ENCODE peak calls at places on chromosomes 7 and 10, in seven cellular contexts. A, U, W, N, H, E and T are unnamed samples. For H3K27me3, the result is how much of the 10 kb centered on the place peaks cover.

GRCh38 chr7:12322287-12322902 is 81.3 kb downstream of the VWDE start:
- DNase-seq in W (no peak), N (no peak), H (no peak), A (no peak), E (no peak), U (peak), T (no peak)

GRCh38 chr10:132974249-132974796 is 32.0 kb upstream of the CFAP46 start:
- DNase-seq in A (peak), W (no peak), H (no peak), U (no peak), N (no peak), E (no peak), T (peak)

GRCh38 chr10:43606323-43607198 is at the start of gene ZNF485:
- DNase-seq in N (peak), E (peak), U (peak), H (peak), A (peak), W (peak), T (peak)

GRCh38 chr7:33186187-33186586 is 56.8 kb downstream of the BBS9 start:
- DNase-seq in H (peak), W (no peak), A (no peak), U (peak), E (no peak), N (peak), T (peak)

GRCh38 chr7:36487756-36488336 is 98.2 kb downstream of the ANLN start:
- DNase-seq in N (peak), U (peak), W (no peak), E (peak), A (no peak), H (peak), T (peak)

GRCh38 chr7:148436571-148436970 is 154.0 kb upstream of the C7orf33 start:
- DNase-seq in W (no peak), H (no peak), N (no peak), E (no peak), A (no peak), U (no peak), T (no peak)

GRCh38 chr7:73906874-73907273 is 45.9 kb downstream of the TMEM270 start:
- DNase-seq in N (no peak), W (no peak), A (peak), U (no peak), H (no peak), E (no peak), T (peak)

GRCh38 chr10:43199684-43200537 is 61.7 kb downstream of the CSGALNACT2 start:
- DNase-seq in H (no peak), W (no peak), N (no peak), A (peak), E (no peak), U (no peak), T (peak)

GRCh38 chr7:99122762-99123161 is 21.1 kb downstream of the SMURF1 start:
- DNase-seq in H (no peak), A (no peak), U (no peak), E (no peak), N (no peak), W (no peak), T (no peak)

GRCh38 chr10:77505431-77506334 is 131.9 kb downstream of the KCNMA1 start:
- DNase-seq in H (no peak), W (no peak), N (no peak), E (peak), U (peak), A (no peak), T (no peak)

GRCh38 chr7:21480693-21481403 is 53.0 kb downstream of the SP4 start:
- DNase-seq in H (no peak), U (no peak), W (no peak), N (no peak), E (no peak), A (no peak), T (no peak)

GRCh38 chr10:3635697-3636096 is 149.3 kb downstream of the KLF6 start:
- DNase-seq in U (no peak), A (no peak), H (no peak), N (no peak), E (no peak), W (no peak), T (no peak)

GRCh38 chr7:132398253-132398913 is 177.9 kb downstream of the PLXNA4 start:
- DNase-seq in H (peak), A (peak), W (no peak), N (no peak), E (no peak), U (no peak), T (no peak)

GRCh38 chr10:99926925-99927718 is 82.6 kb downstream of the DNMBP start:
- DNase-seq in E (no peak), N (no peak), A (no peak), W (no peak), U (peak), H (peak), T (no peak)

GRCh38 chr7:6395898-6396582 is 51.7 kb downstream of the DAGLB start:
- DNase-seq in W (no peak), A (peak), E (no peak), H (peak), U (no peak), N (no peak), T (no peak)

GRCh38 chr10:4069491-4069890 is 284.5 kb upstream of the KLF6 start:
- DNase-seq in U (peak), A (no peak), N (no peak), H (no peak), E (no peak), W (no peak), T (no peak)

GRCh38 chr7:91685544-91685943 is 195.0 kb downstream of the MTERF1 start:
- DNase-seq in A (no peak), N (no peak), H (no peak), U (peak), E (no peak), W (no peak), T (no peak)

GRCh38 chr10:132263866-132264265 is 43.9 kb downstream of the STK32C start:
- DNase-seq in N (no peak), U (no peak), H (no peak), W (no peak), E (no peak), A (peak), T (no peak)

GRCh38 chr10:119429771-119430170 is 112.7 kb downstream of the RGS10 start:
- DNase-seq in H (no peak), N (no peak), E (no peak), A (no peak), W (no peak), U (no peak), T (no peak)

GRCh38 chr10:132724436-132724835 is 61.5 kb downstream of the NKX6-2 start:
- DNase-seq in H (no peak), W (no peak), A (no peak), E (peak), N (no peak), U (peak), T (no peak)

GRCh38 chr10:69789164-69789576 is 12.5 kb upstream of the COL13A1 start:
- DNase-seq in A (peak), H (no peak), E (peak), N (no peak), W (no peak), U (peak), T (no peak)

GRCh38 chr7:94241402-94241925 is 153.2 kb upstream of the COL1A2 start:
- DNase-seq in A (no peak), N (no peak), H (no peak), E (no peak), U (no peak), W (no peak), T (no peak)

GRCh38 chr10:91820144-91820543 is 21.9 kb downstream of the TNKS2 start:
- DNase-seq in E (no peak), W (no peak), N (no peak), H (no peak), U (no peak), A (no peak), T (peak)

GRCh38 chr7:90688826-90689225 is 92.7 kb downstream of the CDK14 start:
- DNase-seq in W (no peak), E (no peak), H (peak), A (no peak), U (no peak), N (peak), T (peak)

GRCh38 chr7:135159359-135160087 is 11.0 kb downstream of the CYREN start:
- DNase-seq in U (peak), W (no peak), A (no peak), H (no peak), N (no peak), E (no peak), T (peak)

DNA sequence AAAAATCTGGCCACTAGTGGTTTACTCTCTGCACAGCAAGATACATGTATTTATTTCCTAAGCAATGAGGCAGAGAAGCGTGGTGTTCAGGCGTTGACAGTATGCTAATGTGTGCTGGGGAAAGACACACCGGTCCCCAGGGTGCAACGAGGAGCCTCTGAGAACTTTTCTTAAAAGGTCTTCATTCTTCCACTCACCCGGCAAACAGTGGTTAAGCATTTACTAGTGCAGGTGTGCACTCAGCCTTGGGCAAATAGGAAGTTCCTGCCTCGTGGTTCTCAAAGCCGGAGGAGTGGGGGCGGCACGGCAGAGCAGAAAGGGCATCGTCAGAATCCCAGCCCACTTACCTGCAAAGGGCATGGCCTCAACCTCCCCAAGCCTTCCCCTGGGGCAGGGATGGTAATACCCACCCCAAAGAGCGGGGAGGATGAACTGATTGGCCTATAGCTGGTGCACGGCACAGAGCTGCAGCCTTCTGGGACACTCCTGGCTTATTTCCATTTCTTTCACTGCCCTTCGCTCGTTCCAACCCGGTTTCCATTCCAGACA is 184.3 kb upstream of the CTBP2 start:
- DNase-seq in U (no peak), W (no peak), E (no peak), H (no peak), N (no peak), A (no peak), T (peak)
- H3K4me3 ChIP-seq in U (no peak), W (peak), E (no peak), H (no peak), N (no peak), A (no peak), T (no peak)

DNA sequence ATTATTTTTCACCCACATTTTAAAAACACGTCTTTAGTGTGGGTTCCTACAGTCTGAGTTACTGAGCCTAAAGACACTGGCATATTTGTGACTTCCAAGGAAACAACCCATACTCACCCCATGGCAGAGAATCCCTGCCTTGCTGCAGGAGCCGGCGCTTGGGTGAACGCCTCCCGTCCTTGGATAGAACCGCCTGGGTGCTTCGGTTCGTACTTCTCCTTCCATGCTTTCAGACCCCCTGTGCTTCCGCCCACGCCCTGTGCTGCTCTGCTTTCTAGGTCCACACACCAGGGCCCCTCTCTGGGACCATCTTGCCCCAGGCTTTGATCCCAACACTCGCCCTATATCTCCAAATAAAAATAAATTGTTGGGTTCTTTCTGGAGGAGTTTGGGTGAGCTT is 125.8 kb downstream of the PTPRN2 start:
- DNase-seq in N (no peak), U (no peak), W (no peak), H (no peak), E (no peak), A (peak), T (no peak)
- H3K27me3 ChIP-seq in N (under half), U (under half), W (under half), H (under half), E (under half), A (under half), T (under half)

GRCh38 chr7:24601600-24601999 is 28.3 kb downstream of the PALS2 start:
- DNase-seq in N (no peak), W (no peak), A (no peak), E (no peak), U (no peak), H (no peak), T (no peak)

GRCh38 chr7:24591152-24591551 is 17.9 kb downstream of the PALS2 start:
- DNase-seq in U (no peak), A (no peak), W (no peak), H (no peak), N (peak), E (no peak), T (no peak)

GRCh38 chr7:24597014-24597413 is 23.8 kb downstream of the PALS2 start:
- DNase-seq in U (no peak), E (no peak), W (no peak), A (no peak), H (no peak), N (no peak), T (no peak)

DNA sequence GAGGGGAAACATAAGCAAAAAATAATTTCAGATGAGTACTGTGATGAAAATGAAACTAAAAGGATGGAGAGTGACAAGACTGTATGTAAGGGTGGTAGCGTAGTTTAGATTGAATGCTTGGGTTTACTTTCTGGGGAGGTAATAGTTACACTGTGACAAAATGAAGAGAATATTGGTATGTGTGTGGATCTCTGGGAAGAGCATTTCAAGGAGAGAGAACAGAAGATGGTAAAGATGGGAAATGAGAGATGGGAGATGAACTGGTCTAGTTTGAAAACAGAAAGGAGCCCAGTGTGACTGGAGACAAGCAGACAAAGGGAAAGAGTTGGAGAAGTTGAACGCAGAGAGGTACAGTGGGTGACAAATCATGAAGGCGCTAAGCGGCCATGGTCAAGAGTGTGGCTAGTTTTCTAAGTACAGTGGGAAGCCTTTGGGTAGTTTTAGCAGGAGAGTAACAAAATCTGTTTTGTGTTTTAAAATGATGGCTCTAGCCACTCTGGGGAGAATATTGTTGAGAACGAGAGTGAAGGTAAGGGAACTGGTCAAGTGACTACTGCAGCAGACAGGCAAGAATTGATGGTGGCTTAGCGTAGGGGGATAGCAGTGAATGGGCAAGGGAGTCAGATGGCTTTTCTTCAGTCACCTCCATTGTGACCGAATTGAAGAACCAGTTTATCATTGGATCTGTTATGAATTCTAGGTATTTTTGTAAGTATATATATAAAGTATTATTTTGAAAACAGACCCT is 22.6 kb downstream of the PALS2 start:
- DNase-seq in H (no peak), A (no peak), W (no peak), U (no peak), E (no peak), N (no peak), T (no peak)
- H3K4me3 ChIP-seq in H (no peak), A (no peak), W (no peak), U (no peak), E (no peak), N (no peak), T (no peak)

DNA sequence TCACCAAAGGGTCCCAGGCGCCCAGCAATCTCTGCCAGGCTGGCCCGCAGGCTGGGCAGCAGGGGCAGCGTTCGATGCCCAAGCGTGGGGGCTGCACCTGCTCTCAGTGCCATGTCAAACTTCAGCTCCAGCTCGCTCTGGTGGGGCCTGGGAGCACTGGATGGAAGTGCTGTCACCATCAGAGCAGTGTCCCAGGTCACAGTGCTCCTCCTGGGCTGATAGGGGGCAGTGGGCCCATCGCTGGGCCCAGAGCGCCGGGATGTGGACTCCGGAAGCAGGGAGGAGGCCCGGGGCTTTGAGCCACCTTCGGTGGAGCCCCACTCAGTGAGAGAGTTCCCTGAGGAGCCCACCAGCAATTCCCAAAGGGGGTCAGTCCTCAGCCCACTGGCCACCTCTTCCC is 2.2 kb downstream of the PRRT4 start:
- DNase-seq in H (no peak), E (no peak), U (no peak), W (no peak), A (no peak), N (no peak), T (peak)
- H3K27me3 ChIP-seq in H (under half), E (half or more), U (under half), W (under half), A (half or more), N (half or more), T (half or more)

DNA sequence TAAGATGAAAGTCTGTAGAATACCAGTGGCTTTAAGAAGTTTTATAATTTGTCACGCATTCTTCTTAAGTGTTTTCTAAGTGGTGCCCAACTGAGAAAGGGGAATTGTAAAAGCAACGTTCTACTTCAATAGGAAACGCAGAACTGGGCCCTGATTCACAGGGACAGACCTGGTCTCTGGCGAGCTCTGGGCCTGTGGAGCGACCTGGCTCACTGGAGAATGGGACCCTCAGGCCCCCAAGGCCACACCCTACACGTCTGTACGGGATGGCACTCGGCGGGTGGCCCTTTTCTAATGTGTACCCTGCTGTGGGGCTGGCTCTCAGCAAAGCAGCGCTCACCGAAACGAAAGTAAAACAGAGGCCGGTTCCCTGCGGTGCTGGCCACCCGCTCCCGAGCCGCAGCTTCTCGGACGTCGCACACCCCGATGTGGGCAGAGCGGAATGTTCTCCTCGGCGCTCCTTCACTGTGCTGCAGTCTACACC is 205.0 kb downstream of the DIP2C start:
- DNase-seq in E (peak), N (peak), H (peak), U (peak), A (peak), W (no peak), T (peak)
- H3K4me3 ChIP-seq in E (peak), N (no peak), H (no peak), U (peak), A (peak), W (peak), T (no peak)

DNA sequence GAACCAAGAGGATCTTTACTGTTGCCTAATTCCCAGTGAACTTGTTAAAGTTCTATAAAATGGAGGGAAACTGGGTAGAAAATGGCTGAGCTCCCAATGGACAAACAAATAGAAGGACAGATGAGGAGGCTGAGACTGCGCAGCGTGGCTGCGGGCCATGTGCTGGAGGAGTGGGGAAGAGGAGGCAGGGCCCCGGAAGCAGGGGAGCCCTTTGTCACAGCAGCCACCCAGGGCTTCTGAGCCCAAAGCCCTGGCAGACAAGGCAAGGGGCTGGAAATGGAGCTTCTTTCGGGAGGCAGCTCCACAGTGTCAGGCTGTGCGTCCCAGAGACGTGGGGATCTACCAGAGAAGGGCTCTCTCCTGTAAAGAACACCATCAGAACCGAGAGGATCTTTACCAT is 13.8 kb upstream of the CNPY1 start:
- DNase-seq in A (peak), H (no peak), W (no peak), E (no peak), N (no peak), U (no peak), T (no peak)
- H3K27me3 ChIP-seq in A (under half), H (under half), W (under half), E (under half), N (under half), U (under half), T (under half)

DNA sequence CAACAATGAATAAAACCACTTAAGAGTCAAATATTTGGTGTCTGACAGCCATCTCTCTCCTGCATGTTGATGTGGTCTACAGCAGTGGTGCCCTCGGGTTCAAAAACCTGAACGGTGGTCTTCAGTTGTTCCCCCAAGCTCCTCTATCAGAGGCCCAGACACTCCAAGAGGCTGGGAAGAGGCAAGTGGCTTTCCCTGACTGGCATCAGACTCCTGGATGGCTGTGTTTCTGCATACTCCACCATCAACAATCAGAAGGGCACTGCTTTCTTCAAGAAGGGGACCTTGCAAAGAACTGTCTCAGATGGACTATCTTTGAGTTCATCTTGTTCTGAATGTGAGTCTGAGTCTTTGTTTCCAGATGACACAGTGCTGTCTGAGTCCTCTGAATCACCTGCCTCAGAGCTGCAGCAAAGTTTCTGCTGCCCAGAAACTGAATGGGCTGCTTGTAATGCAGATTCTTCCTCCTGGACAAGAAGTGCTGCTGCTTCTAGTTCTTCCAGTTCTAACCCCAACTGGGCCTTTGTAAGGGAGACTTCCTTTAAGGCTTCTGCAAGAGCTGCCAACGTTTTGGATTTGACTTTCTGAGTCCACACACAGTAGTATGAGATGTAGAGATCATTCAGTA is 5.9 kb upstream of the SGMS1 start:
- DNase-seq in A (no peak), W (no peak), E (no peak), H (no peak), U (peak), N (no peak), T (peak)
- H3K4me3 ChIP-seq in A (no peak), W (no peak), E (no peak), H (no peak), U (no peak), N (no peak), T (no peak)

DNA sequence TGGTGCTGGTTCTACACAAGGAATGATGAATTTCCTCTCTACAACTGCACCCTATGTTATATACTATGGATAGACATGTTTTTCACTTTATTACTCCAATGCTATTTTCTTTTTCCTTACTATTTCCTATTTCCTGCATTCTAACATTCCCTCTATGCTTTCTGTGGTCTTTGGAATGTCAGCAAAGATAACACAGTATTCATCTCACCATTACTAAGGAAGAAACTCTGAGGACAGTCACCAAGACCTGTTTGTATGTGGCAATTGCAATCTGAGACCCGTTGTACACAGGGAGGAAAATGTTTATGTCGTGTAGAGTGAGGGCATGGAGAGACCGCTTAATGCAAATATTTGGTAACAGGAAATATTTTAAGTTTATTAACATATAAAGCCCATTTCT is 130.6 kb downstream of the ITGA8 start:
- DNase-seq in U (peak), A (no peak), N (no peak), W (no peak), E (peak), H (no peak), T (no peak)
- H3K27me3 ChIP-seq in U (under half), A (under half), N (under half), W (under half), E (under half), H (under half), T (under half)